ENCODE peak calls at places on chromosomes 7 and 10, in five cellular contexts. S is GM06990, W is fibroblast of pulmonary artery, A is HFF-Myc, E is heart left ventricle. F is an unnamed sample.

GRCh38 chr10:110016037-110016436 is 8.3 kb downstream of the ADD3 start:
- DNase-seq in S (no peak), W (peak; percentile 36), A (no peak), E (no peak), F (no peak)

GRCh38 chr10:87925570-87925969 is 62.1 kb downstream of the PTEN start:
- DNase-seq in S (no peak), W (peak; percentile 51), A (no peak), E (no peak), F (no peak)

GRCh38 chr10:70041016-70041415 is 11.6 kb upstream of the MACROH2A2 start:
- DNase-seq in S (no peak), W (no peak), A (no peak), E (no peak), F (no peak)

GRCh38 chr7:127760436-127761031 is 108.5 kb downstream of the SND1 start:
- DNase-seq in S (no peak), W (no peak), A (no peak), E (no peak), F (no peak)

GRCh38 chr7:35519971-35520809 is 174.7 kb downstream of the HERPUD2 start:
- DNase-seq in S (no peak), W (peak; percentile 85), A (peak; percentile 36), E (peak; percentile 76), F (peak; percentile 29)

GRCh38 chr7:23709081-23709746 is 805 bp upstream of the STK31 start:
- DNase-seq in S (no peak), W (no peak), A (no peak), E (no peak), F (no peak)

GRCh38 chr10:74307061-74307651 is 156.1 kb downstream of the ADK start:
- DNase-seq in S (no peak), W (no peak), A (no peak), E (no peak), F (peak; percentile 7)

GRCh38 chr7:24038993-24039392 is 245.0 kb upstream of the NPY start:
- DNase-seq in S (no peak), W (no peak), A (no peak), E (no peak), F (no peak)

GRCh38 chr10:127906548-127907377 is at the start of gene PTPRE:
- DNase-seq in S (peak; percentile 45), W (peak; percentile 69), A (no peak), E (peak; percentile 83), F (no peak)

GRCh38 chr10:110040767-110041478 is 33.1 kb downstream of the ADD3 start:
- DNase-seq in S (no peak), W (no peak), A (no peak), E (no peak), F (no peak)

GRCh38 chr7:143393267-143394041 is 12.3 kb downstream of the ZYX start:
- DNase-seq in S (no peak), W (peak; percentile 69), A (no peak), E (peak; percentile 37), F (no peak)

GRCh38 chr10:6423004-6423403 is 157.1 kb downstream of the PRKCQ start:
- DNase-seq in S (no peak), W (no peak), A (no peak), E (no peak), F (no peak)

GRCh38 chr7:158581440-158582088 is 6.1 kb downstream of the PTPRN2 start:
- DNase-seq in S (no peak), W (no peak), A (no peak), E (no peak), F (no peak)

GRCh38 chr7:81652225-81652624 is 117.6 kb downstream of the HGF start:
- DNase-seq in S (no peak), W (no peak), A (no peak), E (no peak), F (no peak)

GRCh38 chr10:98296514-98296913 is 28.5 kb upstream of the LOXL4 start:
- DNase-seq in S (no peak), W (no peak), A (no peak), E (no peak), F (no peak)

GRCh38 chr10:90935581-90936292 is 14.8 kb upstream of the ANKRD1 start:
- DNase-seq in S (no peak), W (peak; percentile 29), A (no peak), E (peak; percentile 56), F (no peak)

GRCh38 chr10:103638948-103639347 is 145.4 kb downstream of the NEURL1 start:
- DNase-seq in S (no peak), W (no peak), A (no peak), E (peak; percentile 31), F (no peak)

GRCh38 chr7:98212532-98213041 is 1.3 kb downstream of the BHLHA15 start:
- DNase-seq in S (no peak), W (no peak), A (no peak), E (no peak), F (no peak)

GRCh38 chr7:152872745-152873118 is 113.2 kb downstream of the ACTR3B start:
- DNase-seq in S (no peak), W (no peak), A (no peak), E (no peak), F (no peak)

GRCh38 chr10:114821915-114822770 is 563 bp downstream of the FHIP2A start:
- DNase-seq in S (peak; percentile 65), W (peak; percentile 41), A (no peak), E (peak; percentile 57), F (no peak)

GRCh38 chr7:28136420-28136819 is 44.2 kb downstream of the JAZF1 start:
- DNase-seq in S (no peak), W (no peak), A (no peak), E (no peak), F (no peak)

GRCh38 chr7:101377189-101377736 is 14.6 kb downstream of the COL26A1 start:
- DNase-seq in S (no peak), W (no peak), A (no peak), E (no peak), F (no peak)

GRCh38 chr7:131111-132094 is 61.0 kb upstream of the FAM20C start:
- DNase-seq in S (no peak), W (peak; percentile 40), A (no peak), E (peak; percentile 72), F (no peak)

GRCh38 chr10:62043493-62043938 is 142.0 kb downstream of the ARID5B start:
- DNase-seq in S (no peak), W (peak; percentile 40), A (peak; percentile 67), E (no peak), F (no peak)

GRCh38 chr7:25858562-25859411 is 293.2 kb upstream of the NFE2L3 start:
- DNase-seq in S (no peak), W (no peak), A (no peak), E (no peak), F (no peak)

GRCh38 chr7:157411580-157411979 is 74.8 kb downstream of the DNAJB6 start:
- DNase-seq in S (no peak), W (no peak), A (no peak), E (no peak), F (no peak)

GRCh38 chr10:4102802-4103344 is 317.9 kb upstream of the KLF6 start:
- DNase-seq in S (no peak), W (no peak), A (no peak), E (no peak), F (no peak)

GRCh38 chr10:35794703-35795102 is 152.6 kb upstream of the FZD8 start:
- DNase-seq in S (no peak), W (peak; percentile 14), A (no peak), E (no peak), F (no peak)

GRCh38 chr10:521261-521660 is 168.2 kb downstream of the DIP2C start:
- DNase-seq in S (no peak), W (no peak), A (no peak), E (no peak), F (no peak)

GRCh38 chr7:159027091-159027802 is 117.4 kb downstream of the VIPR2 start:
- DNase-seq in S (no peak), W (no peak), A (no peak), E (no peak), F (no peak)

GRCh38 chr7:41809081-41809480 is 106.2 kb upstream of the INHBA start:
- DNase-seq in S (no peak), W (no peak), A (no peak), E (no peak), F (no peak)

GRCh38 chr7:41808541-41808940 is 105.7 kb upstream of the INHBA start:
- DNase-seq in S (no peak), W (no peak), A (no peak), E (no peak), F (no peak)

GRCh38 chr7:41809487-41810257 is 106.8 kb upstream of the INHBA start:
- DNase-seq in S (peak; percentile 2), W (peak; percentile 89), A (no peak), E (no peak), F (no peak)

GRCh38 chr7:41814888-41815287 is 112.0 kb upstream of the INHBA start:
- DNase-seq in S (no peak), W (no peak), A (no peak), E (no peak), F (no peak)

GRCh38 chr7:41810258-41810576 is 107.3 kb upstream of the INHBA start:
- DNase-seq in S (peak; percentile 22), W (no peak), A (no peak), E (no peak), F (peak; percentile 30)
- TF ChIP-seq CTCF in S (no peak), W (no peak), A (no peak), E (no peak), F (no peak)

GRCh38 chr7:77825140-77825539 is 26.6 kb downstream of the PHTF2 start:
- DNase-seq in S (no peak), W (no peak), A (no peak), E (no peak), F (no peak)
- H3K4me3 ChIP-seq in S (no peak overlapping the region), W (no peak overlapping the region), A (no peak overlapping the region), E (no peak overlapping the region), F (no peak overlapping the region)

DNA sequence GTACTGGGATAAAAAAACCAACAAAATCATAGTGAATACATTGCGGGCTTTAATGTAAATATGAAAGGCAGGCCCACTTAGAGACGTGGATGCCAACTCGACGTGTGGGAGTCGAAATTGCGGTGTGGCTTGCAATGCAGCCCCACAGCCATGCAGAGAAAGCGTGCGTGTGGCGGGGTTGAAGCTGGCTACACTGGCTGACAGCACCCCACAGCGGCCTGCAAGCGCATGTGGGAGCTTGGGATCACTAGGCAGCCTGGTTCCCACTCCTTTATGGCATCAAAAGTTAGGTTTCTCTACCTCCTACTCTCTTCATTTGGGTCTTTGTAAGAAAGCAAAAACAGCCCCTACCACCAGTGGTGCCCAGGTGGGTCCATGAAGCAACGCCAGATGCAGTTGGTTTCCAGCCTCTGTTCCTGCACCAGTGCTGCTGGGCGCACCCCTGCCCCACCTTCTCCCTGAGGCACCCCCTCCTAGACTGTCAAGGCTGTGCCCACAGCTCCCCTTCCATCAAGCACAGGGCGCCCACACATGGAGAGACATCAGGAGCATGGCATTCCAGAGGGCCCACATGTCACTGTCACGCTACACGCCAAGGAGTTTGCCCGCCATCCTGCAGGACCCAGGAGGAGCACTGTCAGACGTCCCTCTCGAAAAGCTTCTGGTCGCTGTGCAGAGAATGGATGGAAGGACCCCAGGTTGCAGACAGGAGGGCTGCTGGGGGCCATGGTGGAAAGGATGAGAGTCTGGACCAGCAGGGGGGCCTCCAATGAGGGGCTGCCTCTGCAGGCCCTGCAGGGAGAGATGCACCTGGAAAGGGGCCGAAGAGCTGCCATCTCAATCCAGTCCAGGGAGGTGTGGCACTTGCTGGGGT is 142.9 kb downstream of the PAXIP1 start:
- DNase-seq in S (no peak), W (no peak), A (no peak), E (no peak), F (no peak)
- TF ChIP-seq CTCF in S (no peak), W (no peak), A (no peak), E (no peak), F (no peak)

GRCh38 chr7:94374721-94375120 is 20.0 kb upstream of the COL1A2 start:
- DNase-seq in S (no peak), W (peak; percentile 28), A (no peak), E (no peak), F (no peak)
- H3K4me3 ChIP-seq in S (no peak overlapping the region), W (peak overlapping the region; percentile 49), A (peak overlapping the region; percentile 20), E (no peak overlapping the region), F (no peak overlapping the region)